ENCODE peak calls at places on chromosomes 7 and 10, in nine cellular contexts. Y is lung, G is brain microvascular endothelial cell, P is glutamatergic neuron, K is GM10248, I is fibroblast of pulmonary artery, J is IMR-90, B is GM23338, X is heart left ventricle. D is an unnamed sample.

GRCh38 chr10:71589617-71590551 is 129.7 kb downstream of the C10orf105 start:
- DNase-seq in Y (peak), G (no peak), P (no peak), K (no peak), I (no peak), J (no peak), B (no peak), X (no peak), D (no peak)

GRCh38 chr10:132898391-132899053 is 43.8 kb downstream of the CFAP46 start:
- DNase-seq in Y (no peak), G (no peak), P (peak), K (no peak), I (no peak), J (no peak), B (no peak), X (peak), D (no peak)

GRCh38 chr10:124378817-124379510 is 39.8 kb downstream of the OAT start:
- DNase-seq in Y (peak), G (no peak), P (no peak), K (no peak), I (no peak), J (no peak), B (no peak), X (no peak), D (no peak)

GRCh38 chr10:73183882-73184281 is 16.0 kb downstream of the FAM149B1 start:
- DNase-seq in Y (no peak), G (peak), P (no peak), K (no peak), I (peak), J (peak), B (no peak), X (no peak), D (no peak)

GRCh38 chr10:118047363-118047719 is 600 bp upstream of the RAB11FIP2 start:
- DNase-seq in Y (no peak), G (no peak), P (no peak), K (no peak), I (no peak), J (no peak), B (no peak), X (peak), D (no peak)

GRCh38 chr10:116429288-116429977 is 1.8 kb downstream of the PNLIPRP3 start:
- DNase-seq in Y (no peak), G (no peak), P (no peak), K (no peak), I (no peak), J (no peak), B (no peak), X (no peak), D (no peak)

GRCh38 chr10:131997366-131998049 is 15.8 kb upstream of the BNIP3 start:
- DNase-seq in Y (peak), G (peak), P (no peak), K (no peak), I (peak), J (peak), B (peak), X (no peak), D (peak)

GRCh38 chr10:78299861-78300453 is 266.3 kb downstream of the RPS24 start:
- DNase-seq in Y (no peak), G (no peak), P (no peak), K (no peak), I (no peak), J (no peak), B (no peak), X (no peak), D (no peak)

GRCh38 chr10:11885437-11886137 is 62.4 kb downstream of the PROSER2 start:
- DNase-seq in Y (no peak), G (no peak), P (no peak), K (no peak), I (no peak), J (no peak), B (no peak), X (no peak), D (no peak)

GRCh38 chr10:35000936-35001335 is 89.2 kb downstream of the CUL2 start:
- DNase-seq in Y (no peak), G (peak), P (no peak), K (no peak), I (peak), J (peak), B (peak), X (no peak), D (no peak)

GRCh38 chr7:102215706-102216105 is 71.0 kb upstream of the SH2B2 start:
- DNase-seq in Y (no peak), G (no peak), P (no peak), K (no peak), I (no peak), J (no peak), B (no peak), X (no peak), D (no peak)

GRCh38 chr7:112207106-112207592 is 654 bp downstream of the ZNF277 start:
- DNase-seq in Y (no peak), G (no peak), P (no peak), K (peak), I (no peak), J (no peak), B (no peak), X (no peak), D (no peak)

GRCh38 chr7:116380030-116380429 is 119.5 kb upstream of the CAV2 start:
- DNase-seq in Y (no peak), G (no peak), P (no peak), K (no peak), I (peak), J (peak), B (no peak), X (no peak), D (no peak)

DNA sequence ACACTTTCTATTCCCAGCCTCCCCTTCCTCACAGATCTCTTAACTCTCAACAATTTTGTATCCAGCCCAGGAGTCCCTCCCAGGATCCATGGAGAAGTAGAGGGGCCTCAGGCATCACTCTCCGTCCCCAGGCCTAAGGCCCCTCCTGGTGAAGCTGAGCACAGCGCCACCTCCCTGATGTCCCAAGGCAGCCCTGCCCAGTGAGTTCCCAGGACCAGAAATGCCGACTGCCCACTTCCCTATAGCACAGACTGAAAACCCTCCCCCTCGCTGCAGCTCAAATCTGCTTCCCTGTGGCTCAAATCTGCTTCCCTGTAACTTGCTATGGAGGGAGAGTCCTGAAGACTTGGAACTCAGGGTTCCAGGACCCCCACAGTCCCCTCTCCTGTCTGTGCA is 35.6 kb downstream of the YKT6 start:
- DNase-seq in Y (no peak), G (no peak), P (peak), K (no peak), I (no peak), J (no peak), B (peak), X (no peak), D (no peak)
- TF ChIP-seq CTCF in Y (no peak), G (peak), P (no peak), K (no peak), I (no peak), J (no peak), B (peak), X (no peak), D (no peak)

DNA sequence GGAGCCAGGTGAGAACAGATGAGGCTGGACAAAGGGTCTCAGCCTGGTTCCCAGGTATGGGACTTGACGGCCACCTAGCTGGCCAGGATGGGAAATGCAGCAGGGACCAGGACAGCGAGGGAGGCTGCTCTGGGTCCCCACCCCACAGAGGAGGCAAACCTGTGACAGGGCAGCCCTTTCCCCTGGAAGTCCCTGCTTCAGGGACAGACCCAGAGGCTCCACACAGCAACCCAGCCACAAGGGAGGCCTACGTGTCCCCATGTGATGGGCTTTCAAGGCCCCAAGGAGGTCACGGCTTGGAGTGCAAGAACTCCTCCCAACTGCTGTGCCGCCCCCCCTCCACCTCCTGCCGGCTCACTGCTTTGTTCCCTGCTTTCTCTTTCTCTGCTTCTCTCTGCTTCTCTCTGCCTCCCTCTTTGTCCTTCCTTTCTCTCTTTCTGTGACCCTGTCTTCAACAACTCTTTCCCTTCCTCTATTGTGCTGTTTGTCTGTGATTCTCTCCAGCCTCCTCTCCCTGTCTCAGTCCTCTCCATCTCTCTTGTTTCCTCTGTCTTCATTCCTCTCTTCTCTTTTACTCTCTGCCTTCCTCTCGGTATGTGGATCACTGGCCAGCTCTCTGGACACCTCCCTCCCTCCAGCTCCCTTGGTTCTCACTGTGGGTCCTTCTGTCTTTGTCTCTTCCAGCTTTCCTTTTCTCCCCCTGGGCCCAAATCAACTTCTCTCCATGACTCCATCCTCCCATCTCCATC is 9.6 kb upstream of the EIF5AL1 start:
- DNase-seq in Y (no peak), G (no peak), P (peak), K (no peak), I (no peak), J (no peak), B (peak), X (peak), D (no peak)
- TF ChIP-seq CTCF in Y (no peak), G (peak), P (peak), K (peak), I (peak), J (peak), B (peak), X (peak), D (peak)

GRCh38 chr7:46581276-46581675 is 660.2 kb upstream of the IGFBP3 start:
- DNase-seq in Y (no peak), G (no peak), P (no peak), K (no peak), I (no peak), J (no peak), B (no peak), X (no peak), D (no peak)
- TF ChIP-seq CTCF in Y (no peak), G (no peak), P (no peak), K (no peak), I (no peak), J (no peak), B (no peak), X (no peak), D (no peak)

GRCh38 chr7:44463169-44463808 is 27.2 kb downstream of the NUDCD3 start:
- DNase-seq in Y (no peak), G (no peak), P (no peak), K (no peak), I (peak), J (no peak), B (peak), X (no peak), D (no peak)
- TF ChIP-seq CTCF in Y (no peak), G (peak), P (peak), K (peak), I (peak), J (peak), B (no peak), X (no peak), D (peak)

DNA sequence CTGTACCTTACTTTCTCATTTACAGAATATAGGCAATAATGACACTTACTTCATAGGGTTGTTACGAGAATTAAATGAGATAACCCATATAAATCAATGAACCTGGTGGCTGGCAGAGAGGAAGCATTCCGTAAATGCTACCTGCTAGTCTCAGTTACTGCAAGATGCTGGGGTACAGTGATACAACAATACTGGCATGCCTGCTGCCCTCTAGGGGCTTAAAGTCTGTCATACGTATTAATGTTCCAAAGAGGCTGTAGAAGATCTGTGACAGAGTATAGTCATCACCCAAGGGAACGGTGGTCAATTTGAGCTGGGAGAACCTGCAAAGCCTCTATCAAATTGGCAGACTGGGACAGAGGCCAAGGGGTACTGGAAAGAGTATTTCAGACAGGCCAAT is 421.5 kb downstream of the GPAM start:
- DNase-seq in Y (no peak), G (no peak), P (no peak), K (no peak), I (no peak), J (no peak), B (peak), X (no peak), D (no peak)
- TF ChIP-seq CTCF in Y (no peak), G (no peak), P (no peak), K (peak), I (no peak), J (no peak), B (peak), X (no peak), D (no peak)

GRCh38 chr10:107139237-107139636 is 25.3 kb downstream of the SORCS1 start:
- DNase-seq in Y (no peak), G (no peak), P (no peak), K (no peak), I (no peak), J (no peak), B (no peak), X (no peak), D (no peak)
- TF ChIP-seq CTCF in Y (no peak), G (no peak), P (no peak), K (no peak), I (no peak), J (no peak), B (peak), X (no peak), D (no peak)

DNA sequence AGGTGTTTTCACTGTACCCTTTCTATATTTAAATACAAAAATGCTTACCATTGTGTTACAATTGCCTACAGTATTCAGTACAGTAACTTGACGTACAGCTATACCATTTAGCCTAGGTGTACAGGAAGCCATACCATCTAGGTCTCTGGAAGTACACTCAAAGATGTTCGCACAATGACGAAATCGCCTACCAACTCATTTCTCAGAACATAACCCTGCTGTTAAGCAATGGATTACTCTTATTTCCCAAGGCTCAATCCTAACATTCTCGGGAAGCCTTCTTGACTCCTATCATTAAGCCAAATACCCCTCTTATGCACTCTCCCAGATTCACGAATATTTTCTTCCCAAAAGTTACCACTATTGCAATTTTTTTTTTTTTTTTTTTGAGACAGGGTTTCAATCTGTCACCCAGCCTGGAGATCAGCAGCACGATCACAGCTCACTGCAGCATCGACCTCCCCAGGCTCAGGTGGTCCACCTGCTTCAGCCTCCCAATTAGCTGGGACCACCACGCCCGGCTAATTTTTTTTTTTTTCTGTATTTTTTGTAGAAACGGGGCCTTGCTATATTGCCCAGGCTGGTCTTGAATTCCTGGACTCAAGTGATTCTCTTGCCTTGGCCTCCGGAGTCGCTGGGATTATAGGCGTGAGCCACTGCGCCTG is 1.5 kb downstream of the CWF19L1 start:
- DNase-seq in Y (no peak), G (no peak), P (no peak), K (no peak), I (peak), J (no peak), B (no peak), X (no peak), D (no peak)
- TF ChIP-seq CTCF in Y (no peak), G (no peak), P (no peak), K (no peak), I (no peak), J (no peak), B (no peak), X (no peak), D (no peak)

GRCh38 chr7:97842772-97843345 is 29.3 kb downstream of the ASNS start:
- DNase-seq in Y (no peak), G (no peak), P (no peak), K (no peak), I (no peak), J (no peak), B (no peak), X (no peak), D (no peak)

GRCh38 chr7:97846945-97847344 is 25.3 kb downstream of the ASNS start:
- DNase-seq in Y (no peak), G (no peak), P (no peak), K (no peak), I (no peak), J (no peak), B (no peak), X (no peak), D (no peak)

GRCh38 chr7:97844036-97844435 is 28.2 kb downstream of the ASNS start:
- DNase-seq in Y (no peak), G (no peak), P (no peak), K (no peak), I (peak), J (peak), B (no peak), X (no peak), D (no peak)

GRCh38 chr7:97847791-97848190 is 24.4 kb downstream of the ASNS start:
- DNase-seq in Y (no peak), G (no peak), P (no peak), K (no peak), I (no peak), J (no peak), B (no peak), X (no peak), D (no peak)

DNA sequence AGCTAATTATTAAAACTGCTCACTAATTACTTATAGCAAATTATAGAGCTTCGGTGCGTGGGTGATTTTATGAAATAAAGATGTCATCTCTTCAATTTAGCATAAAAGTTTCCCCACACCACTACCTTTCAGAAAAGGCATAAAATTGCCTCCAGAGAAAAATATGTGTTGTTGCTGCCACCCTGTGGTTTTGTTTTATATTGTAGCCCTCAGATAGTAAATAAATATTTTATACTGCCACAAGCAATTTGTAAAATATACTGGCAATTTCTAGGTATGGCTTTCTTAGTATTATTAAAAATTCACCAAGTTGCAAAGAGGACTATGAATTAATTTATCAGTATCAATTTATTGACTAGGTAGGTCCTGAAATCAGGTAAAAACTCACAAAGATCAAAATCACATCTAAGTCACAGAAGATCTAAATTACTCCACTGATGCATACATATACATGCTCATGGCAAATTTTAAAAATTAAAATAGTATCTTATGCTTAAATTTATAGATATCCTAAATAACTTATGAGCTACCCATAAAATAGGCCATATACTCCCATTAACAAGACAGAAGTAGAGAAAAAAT is 26.5 kb downstream of the ASNS start:
- DNase-seq in Y (no peak), G (peak), P (no peak), K (no peak), I (peak), J (peak), B (peak), X (no peak), D (no peak)
- TF ChIP-seq CTCF in Y (no peak), G (peak), P (peak), K (peak), I (peak), J (peak), B (peak), X (peak), D (no peak)

D was measured in right atrium auricular region.